ENCODE peak calls at places on chromosomes 1 and 21, in six cellular contexts. C is GM20000, Z is NCI-H748 treated with DMSO at 0.1 percent for 48 hours, G is upper lobe of right lung, A is NAMALWA, B is sigmoid colon. F is an unnamed sample.

GRCh38 chr1:7783178-7783711 is 846 bp upstream of the PER3 start:
- DNase-seq in C (peak; percentile 76), Z (peak; percentile 42), G (peak; percentile 92), A (peak; percentile 70), B (peak; percentile 93), F (peak; percentile 90)

GRCh38 chr1:241579434-241579833 is 47.3 kb downstream of the KMO start:
- DNase-seq in C (no peak), Z (no peak), G (peak; percentile 68), A (no peak), B (no peak), F (no peak)

GRCh38 chr1:241706967-241707366 is 54.9 kb downstream of the WDR64 start:
- DNase-seq in C (no peak), Z (no peak), G (no peak), A (no peak), B (no peak), F (no peak)

GRCh38 chr1:224747578-224747977 is 131.5 kb downstream of the CNIH3 start:
- DNase-seq in C (peak; percentile 51), Z (no peak), G (no peak), A (no peak), B (no peak), F (no peak)

GRCh38 chr1:151314137-151314875 is 12.9 kb downstream of the PI4KB start:
- DNase-seq in C (no peak), Z (no peak), G (no peak), A (no peak), B (peak; percentile 95), F (no peak)

GRCh38 chr1:58882322-58882951 is 98.6 kb upstream of the JUN start:
- DNase-seq in C (no peak), Z (no peak), G (no peak), A (no peak), B (no peak), F (no peak)

GRCh38 chr1:41887365-41887764 is 31.4 kb downstream of the HIVEP3 start:
- DNase-seq in C (no peak), Z (no peak), G (no peak), A (no peak), B (no peak), F (no peak)

GRCh38 chr1:20361805-20362381 is 71.2 kb downstream of the VWA5B1 start:
- DNase-seq in C (no peak), Z (no peak), G (no peak), A (peak; percentile 34), B (no peak), F (peak; percentile 86)

GRCh38 chr1:64549464-64550239 is 79.7 kb downstream of the CACHD1 start:
- DNase-seq in C (no peak), Z (no peak), G (no peak), A (no peak), B (no peak), F (no peak)

GRCh38 chr1:180286417-180286816 is 56.4 kb downstream of the LHX4 start:
- DNase-seq in C (no peak), Z (no peak), G (no peak), A (no peak), B (no peak), F (no peak)

GRCh38 chr1:115341948-115342347 is 3.9 kb upstream of the NGF start:
- DNase-seq in C (no peak), Z (no peak), G (no peak), A (no peak), B (no peak), F (no peak)

GRCh38 chr1:228039504-228039903 is 32.7 kb downstream of the WNT3A start:
- DNase-seq in C (no peak), Z (no peak), G (peak; percentile 28), A (no peak), B (peak; percentile 47), F (peak; percentile 12)

GRCh38 chr1:19151537-19151936 is 58.5 kb downstream of the UBR4 start:
- DNase-seq in C (no peak), Z (no peak), G (no peak), A (no peak), B (no peak), F (no peak)

GRCh38 chr1:210024996-210025395 is 87.0 kb downstream of the SYT14 start:
- DNase-seq in C (no peak), Z (no peak), G (no peak), A (no peak), B (no peak), F (peak; percentile 48)

GRCh38 chr1:228794173-228794572 is 58.9 kb downstream of the RHOU start:
- DNase-seq in C (no peak), Z (no peak), G (no peak), A (no peak), B (no peak), F (no peak)

GRCh38 chr21:24594082-24594481 is 1013.2 kb downstream of the MRPL39 start:
- DNase-seq in C (no peak), Z (no peak), G (no peak), A (no peak), B (no peak), F (no peak)

GRCh38 chr1:208722592-208722991 is 478.4 kb upstream of the PLXNA2 start:
- DNase-seq in C (no peak), Z (no peak), G (no peak), A (no peak), B (no peak), F (no peak)

GRCh38 chr1:1283821-1284220 is 3.6 kb downstream of the SCNN1D start:
- DNase-seq in C (peak; percentile 84), Z (no peak), G (no peak), A (peak; percentile 67), B (no peak), F (peak; percentile 60)

GRCh38 chr1:18480315-18481189 is at the start of gene KLHDC7A:
- DNase-seq in C (no peak), Z (peak; percentile 23), G (peak; percentile 90), A (no peak), B (peak; percentile 46), F (peak; percentile 93)

GRCh38 chr1:96927125-96927524 is 205.5 kb downstream of the PTBP2 start:
- DNase-seq in C (no peak), Z (no peak), G (no peak), A (no peak), B (no peak), F (no peak)

GRCh38 chr1:242199861-242200458 is 201.1 kb upstream of the MAP1LC3C start:
- DNase-seq in C (no peak), Z (no peak), G (no peak), A (no peak), B (no peak), F (no peak)

GRCh38 chr21:41564871-41565281 is 56.9 kb upstream of the TMPRSS2 start:
- DNase-seq in C (no peak), Z (no peak), G (no peak), A (no peak), B (no peak), F (no peak)

GRCh38 chr1:156510709-156511108 is 10.1 kb upstream of the MEF2D start:
- DNase-seq in C (no peak), Z (no peak), G (peak; percentile 92), A (no peak), B (peak; percentile 99), F (no peak)

GRCh38 chr1:92901699-92902405 is 59.4 kb downstream of the DIPK1A start:
- DNase-seq in C (no peak), Z (no peak), G (no peak), A (no peak), B (no peak), F (no peak)

GRCh38 chr1:63906053-63906704 is 132.4 kb downstream of the ROR1 start:
- DNase-seq in C (no peak), Z (no peak), G (no peak), A (no peak), B (no peak), F (no peak)

GRCh38 chr21:16002872-16003466 is 273.2 kb downstream of the USP25 start:
- DNase-seq in C (no peak), Z (no peak), G (no peak), A (peak; percentile 34), B (no peak), F (no peak)

GRCh38 chr1:161440312-161440894 is 64.9 kb upstream of the FCGR2A start:
- DNase-seq in C (peak; percentile 93), Z (no peak), G (peak; percentile 90), A (peak; percentile 92), B (peak; percentile 63), F (peak; percentile 75)

GRCh38 chr1:112399456-112399855 is 3.4 kb downstream of the CTTNBP2NL start:
- DNase-seq in C (peak; percentile 64), Z (no peak), G (no peak), A (peak; percentile 24), B (no peak), F (no peak)

GRCh38 chr1:33420870-33421775 is 9.8 kb downstream of the PHC2 start:
- DNase-seq in C (no peak), Z (no peak), G (no peak), A (no peak), B (no peak), F (no peak)

GRCh38 chr1:189606047-189606446 is 871.6 kb downstream of the BRINP3 start:
- DNase-seq in C (no peak), Z (no peak), G (no peak), A (no peak), B (no peak), F (no peak)

GRCh38 chr21:31630062-31630711 is 29.3 kb upstream of the SOD1 start:
- DNase-seq in C (no peak), Z (no peak), G (no peak), A (no peak), B (no peak), F (no peak)

GRCh38 chr1:110603058-110603457 is 3.1 kb downstream of the KCNA2 start:
- DNase-seq in C (no peak), Z (no peak), G (no peak), A (no peak), B (no peak), F (no peak)

F was measured in H9.